ENCODE peak calls at places on chromosomes 2 and 18, in eight cellular contexts. J is OCI-LY7; I is H7; T is MCF 10A; K is DMS153; W is NCI-H2029; A is H4; R is activated naive CD4-positive, alpha-beta T cell treated with anti-CD3 and anti-CD28 coated beads, Interleukin-2, amount 10 ng/mL, durations not matched to agents 7 days and 5 days. L is an unnamed sample.
A peak's percentile ranks its signal among the peaks of the same experiment; 100 is the strongest.

GRCh38 chr2:241701405-241702154 is at the start of gene ING5:
- DNase-seq in J (peak; percentile 96), I (peak; percentile 98), T (peak; percentile 92), K (peak; percentile 80), W (peak; percentile 88), A (peak; percentile 81), R (peak; percentile 96), L (peak; percentile 98)

GRCh38 chr18:55265916-55266488 is 306.7 kb upstream of the CCDC68 start:
- DNase-seq in J (no peak), I (no peak), T (no peak), K (no peak), W (no peak), A (no peak), R (no peak), L (no peak)

GRCh38 chr18:50183556-50183955 is 11.4 kb downstream of the MYO5B start:
- DNase-seq in J (no peak), I (peak; percentile 41), T (peak; percentile 93), K (no peak), W (no peak), A (peak; percentile 48), R (no peak), L (no peak)

GRCh38 chr2:2727876-2728511 is 396.9 kb upstream of the MYT1L start:
- DNase-seq in J (no peak), I (no peak), T (no peak), K (no peak), W (no peak), A (no peak), R (no peak), L (no peak)

GRCh38 chr2:69306612-69306896 is 80.5 kb downstream of the GFPT1 start:
- DNase-seq in J (no peak), I (no peak), T (no peak), K (no peak), W (no peak), A (no peak), R (no peak), L (no peak)

GRCh38 chr2:16948073-16948472 is 282.4 kb upstream of the CYRIA start:
- DNase-seq in J (no peak), I (no peak), T (no peak), K (peak; percentile 74), W (no peak), A (no peak), R (no peak), L (no peak)

GRCh38 chr2:112077814-112078213 is 22.7 kb downstream of the TMEM87B start:
- DNase-seq in J (no peak), I (peak; percentile 63), T (no peak), K (no peak), W (no peak), A (peak; percentile 21), R (no peak), L (no peak)

GRCh38 chr2:144510206-144510991 is 9.5 kb downstream of the ZEB2 start:
- DNase-seq in J (no peak), I (peak; percentile 73), T (no peak), K (peak; percentile 4), W (no peak), A (no peak), R (no peak), L (no peak)

GRCh38 chr2:223594259-223594658 is 7.9 kb downstream of the SCG2 start:
- DNase-seq in J (no peak), I (peak; percentile 19), T (no peak), K (no peak), W (no peak), A (no peak), R (no peak), L (no peak)

GRCh38 chr2:169877406-169877805 is 50.2 kb downstream of the UBR3 start:
- DNase-seq in J (peak; percentile 9), I (no peak), T (peak; percentile 18), K (no peak), W (no peak), A (no peak), R (peak; percentile 25), L (no peak)

GRCh38 chr2:108607706-108608301 is 73.5 kb downstream of the LIMS1 start:
- DNase-seq in J (peak; percentile 81), I (peak; percentile 46), T (peak; percentile 48), K (peak; percentile 26), W (peak; percentile 39), A (no peak), R (peak; percentile 70), L (no peak)

GRCh38 chr2:128638311-128638710 is 319.6 kb upstream of the HS6ST1 start:
- DNase-seq in J (no peak), I (no peak), T (no peak), K (no peak), W (no peak), A (no peak), R (no peak), L (peak; percentile 14)

GRCh38 chr2:36361396-36361795 is 5.8 kb downstream of the CRIM1 start:
- DNase-seq in J (no peak), I (no peak), T (peak; percentile 64), K (no peak), W (no peak), A (no peak), R (no peak), L (no peak)

GRCh38 chr18:23542471-23542870 is 39.2 kb downstream of the RMC1 start:
- DNase-seq in J (no peak), I (no peak), T (no peak), K (no peak), W (no peak), A (no peak), R (no peak), L (no peak)

GRCh38 chr2:102639429-102639828 is 20.1 kb downstream of the SLC9A2 start:
- DNase-seq in J (no peak), I (no peak), T (no peak), K (no peak), W (no peak), A (no peak), R (no peak), L (no peak)

GRCh38 chr2:1830936-1831616 is 86.8 kb upstream of the PXDN start:
- DNase-seq in J (no peak), I (no peak), T (no peak), K (no peak), W (no peak), A (no peak), R (no peak), L (no peak)

GRCh38 chr2:142863485-142863921 is 14.0 kb upstream of the KYNU start:
- DNase-seq in J (no peak), I (no peak), T (no peak), K (peak; percentile 40), W (no peak), A (peak; percentile 78), R (no peak), L (no peak)

GRCh38 chr18:76252880-76253279 is 242.2 kb downstream of the ZNF516 start:
- DNase-seq in J (peak; percentile 13), I (no peak), T (peak; percentile 36), K (peak; percentile 52), W (no peak), A (peak; percentile 53), R (no peak), L (no peak)

GRCh38 chr2:201201371-201201770 is 18.4 kb downstream of the CASP10 start:
- DNase-seq in J (no peak), I (no peak), T (no peak), K (no peak), W (no peak), A (no peak), R (no peak), L (no peak)

GRCh38 chr18:10022365-10022764 is 108.5 kb downstream of the VAPA start:
- DNase-seq in J (no peak), I (no peak), T (no peak), K (no peak), W (no peak), A (no peak), R (no peak), L (peak; percentile 11)

GRCh38 chr2:218281449-218281848 is 10.9 kb downstream of the TMBIM1 start:
- DNase-seq in J (no peak), I (no peak), T (no peak), K (no peak), W (no peak), A (no peak), R (no peak), L (no peak)

GRCh38 chr18:35581555-35582309 is at the start of gene GALNT1:
- DNase-seq in J (peak; percentile 31), I (peak; percentile 84), T (peak; percentile 17), K (no peak), W (no peak), A (no peak), R (peak; percentile 46), L (peak; percentile 37)

GRCh38 chr2:215826838-215827441 is 186.4 kb downstream of the MREG start:
- DNase-seq in J (no peak), I (no peak), T (no peak), K (no peak), W (no peak), A (peak; percentile 15), R (no peak), L (no peak)

GRCh38 chr2:5692561-5693287 is 540 bp downstream of the SOX11 start:
- DNase-seq in J (no peak), I (peak; percentile 84), T (no peak), K (no peak), W (no peak), A (peak; percentile 10), R (no peak), L (no peak)

GRCh38 chr2:231613054-231613654 is 20.5 kb downstream of the TEX44 start:
- DNase-seq in J (peak; percentile 44), I (no peak), T (no peak), K (peak; percentile 57), W (no peak), A (no peak), R (no peak), L (no peak)

GRCh38 chr2:67923696-67924095 is 139.1 kb downstream of the C1D start:
- DNase-seq in J (no peak), I (no peak), T (peak; percentile 14), K (no peak), W (peak; percentile 5), A (no peak), R (no peak), L (no peak)

GRCh38 chr18:58748899-58749595 is 77.8 kb downstream of the MALT1 start:
- DNase-seq in J (peak; percentile 21), I (no peak), T (no peak), K (no peak), W (no peak), A (no peak), R (no peak), L (no peak)

GRCh38 chr18:25422230-25422629 is 70.3 kb upstream of the ZNF521 start:
- DNase-seq in J (no peak), I (no peak), T (no peak), K (no peak), W (no peak), A (no peak), R (no peak), L (no peak)

GRCh38 chr2:127049927-127050802 is 56.8 kb downstream of the BIN1 start:
- DNase-seq in J (peak; percentile 52), I (peak; percentile 99), T (peak; percentile 53), K (peak; percentile 6), W (peak; percentile 16), A (peak; percentile 51), R (peak; percentile 70), L (peak; percentile 60)

GRCh38 chr2:20577495-20578235 is 73.2 kb downstream of the HS1BP3 start:
- DNase-seq in J (no peak), I (no peak), T (peak; percentile 96), K (no peak), W (no peak), A (peak; percentile 43), R (no peak), L (no peak)

GRCh38 chr2:172806426-172807008 is 70.9 kb downstream of the RAPGEF4 start:
- DNase-seq in J (peak; percentile 44), I (peak; percentile 37), T (peak; percentile 56), K (peak; percentile 54), W (peak; percentile 35), A (peak; percentile 50), R (no peak), L (no peak)

GRCh38 chr2:121454549-121455090 is 76.1 kb upstream of the RNU4ATAC start:
- DNase-seq in J (no peak), I (no peak), T (no peak), K (no peak), W (no peak), A (no peak), R (no peak), L (no peak)

GRCh38 chr2:1541812-1542211 is 128.5 kb downstream of the TPO start:
- DNase-seq in J (no peak), I (no peak), T (no peak), K (no peak), W (no peak), A (no peak), R (no peak), L (no peak)

GRCh38 chr2:38376346-38376682 is 759 bp downstream of the ATL2 start:
- DNase-seq in J (peak; percentile 81), I (peak; percentile 74), T (peak; percentile 79), K (peak; percentile 25), W (peak; percentile 20), A (peak; percentile 66), R (no peak), L (peak; percentile 72)

L was measured in colonic mucosa.